ENCODE peak calls at places on chromosomes 1 and 21, in four cellular contexts. W is astrocyte, Y is body of pancreas, Z is adrenal gland. K is an unnamed sample.

GRCh38 chr21:46667191-46667734 is 31.8 kb downstream of the PRMT2 start:
- DNase-seq in W (peak), Y (no peak), Z (no peak), K (no peak)

GRCh38 chr1:2496746-2497145 is 20.7 kb downstream of the PLCH2 start:
- DNase-seq in W (no peak), Y (no peak), Z (no peak), K (no peak)

GRCh38 chr1:226671268-226671667 is 67.8 kb downstream of the ITPKB start:
- DNase-seq in W (no peak), Y (no peak), Z (no peak), K (no peak)

GRCh38 chr1:150995896-150996295 is 10.8 kb downstream of the MINDY1 start:
- DNase-seq in W (no peak), Y (peak), Z (peak), K (no peak)

GRCh38 chr1:236287757-236288619 is 6.2 kb upstream of the ERO1B start:
- DNase-seq in W (no peak), Y (peak), Z (no peak), K (no peak)

GRCh38 chr1:200258447-200259375 is 151.1 kb downstream of the ZNF281 start:
- DNase-seq in W (no peak), Y (no peak), Z (no peak), K (no peak)

GRCh38 chr1:1431845-1432565 is 3.5 kb upstream of the VWA1 start:
- DNase-seq in W (no peak), Y (peak), Z (no peak), K (no peak)

GRCh38 chr1:31572323-31573104 is 3.8 kb upstream of the TINAGL1 start:
- DNase-seq in W (no peak), Y (no peak), Z (no peak), K (no peak)

GRCh38 chr1:75855010-75855409 is 58.3 kb downstream of the MSH4 start:
- DNase-seq in W (peak), Y (no peak), Z (no peak), K (no peak)

GRCh38 chr21:45248893-45249381 is 38.8 kb downstream of the POFUT2 start:
- DNase-seq in W (peak), Y (no peak), Z (no peak), K (no peak)

GRCh38 chr1:246164764-246165163 is 342.3 kb downstream of the SMYD3 start:
- DNase-seq in W (no peak), Y (no peak), Z (no peak), K (no peak)

GRCh38 chr1:2825487-2826189 is 24.1 kb upstream of the TTC34 start:
- DNase-seq in W (no peak), Y (no peak), Z (no peak), K (no peak)

GRCh38 chr1:207067185-207067584 is 14.1 kb downstream of the PFKFB2 start:
- DNase-seq in W (no peak), Y (no peak), Z (no peak), K (no peak)
- H3K4me3 ChIP-seq in W (no peak), Y (no peak), Z (no peak), K (no peak)

DNA sequence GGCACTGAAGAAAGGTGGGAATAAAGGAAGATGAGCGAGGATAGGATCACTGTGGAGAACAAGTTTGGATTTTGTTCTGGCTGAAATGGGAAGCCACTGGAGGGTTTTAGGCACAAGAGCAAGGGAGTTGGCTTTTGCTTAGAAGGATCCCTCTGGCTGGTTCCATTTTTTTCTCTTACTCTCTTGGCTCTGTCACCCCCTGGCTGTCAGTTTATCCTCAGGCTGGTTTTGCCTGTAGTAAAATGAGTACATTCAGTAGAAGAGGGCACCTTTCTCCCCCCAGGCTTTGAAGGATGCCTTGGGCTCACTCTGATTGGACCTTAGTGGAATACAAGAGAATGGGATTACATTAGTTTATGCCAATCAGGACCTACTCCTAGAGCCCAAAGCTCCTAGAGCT is 17.1 kb downstream of the CACHD1 start:
- DNase-seq in W (no peak), Y (no peak), Z (no peak), K (no peak)
- TF ChIP-seq CTCF in W (no peak), Y (peak), Z (no peak), K (peak)

GRCh38 chr1:32767641-32768040 is 49.5 kb downstream of the YARS1 start:
- DNase-seq in W (no peak), Y (peak), Z (peak), K (no peak)
- H3K4me3 ChIP-seq in W (no peak), Y (no peak), Z (no peak), K (no peak)

GRCh38 chr1:160618327-160618726 is 28.5 kb downstream of the SLAMF1 start:
- DNase-seq in W (no peak), Y (no peak), Z (no peak), K (no peak)
- TF ChIP-seq CTCF in W (no peak), Y (no peak), Z (no peak), K (no peak)

K was measured in epithelial cell of proximal tubule.